ENCODE peak calls at places on chromosomes 6 and 20, in four cellular contexts. One of them, this sample, is unnamed.

GRCh38 chr20:39397646-39398045 is 435.5 kb downstream of the DHX35 start:
- DNase-seq in fibroblast of villous mesenchyme: no peak
- DNase-seq in IMR-90: no peak
- DNase-seq in transverse colon: no peak
- DNase-seq in this sample: no peak

GRCh38 chr6:48403587-48403986 is 292.6 kb upstream of the PTCHD4 start:
- DNase-seq in IMR-90: no peak
- DNase-seq in fibroblast of villous mesenchyme: no peak
- DNase-seq in transverse colon: no peak
- DNase-seq in this sample: no peak

GRCh38 chr20:10427060-10427692 is 6.8 kb downstream of the MKKS start:
- DNase-seq in IMR-90: peak
- DNase-seq in fibroblast of villous mesenchyme: peak
- DNase-seq in transverse colon: peak
- DNase-seq in this sample: no peak

GRCh38 chr6:137530404-137530803 is 36.2 kb upstream of the OLIG3 start:
- DNase-seq in fibroblast of villous mesenchyme: no peak
- DNase-seq in IMR-90: no peak
- DNase-seq in transverse colon: no peak
- DNase-seq in this sample: no peak

GRCh38 chr6:22413681-22414305 is 117.0 kb upstream of the PRL start:
- DNase-seq in IMR-90: peak
- DNase-seq in fibroblast of villous mesenchyme: peak
- DNase-seq in transverse colon: no peak
- DNase-seq in this sample: peak

GRCh38 chr6:37819802-37820712 is 530 bp downstream of the ZFAND3 start:
- DNase-seq in transverse colon: peak
- DNase-seq in IMR-90: peak
- DNase-seq in fibroblast of villous mesenchyme: peak
- DNase-seq in this sample: no peak

GRCh38 chr6:8132130-8132529 is 29.8 kb upstream of the EEF1E1 start:
- DNase-seq in transverse colon: no peak
- DNase-seq in fibroblast of villous mesenchyme: no peak
- DNase-seq in IMR-90: no peak
- DNase-seq in this sample: no peak

GRCh38 chr6:16854986-16855385 is 93.7 kb upstream of the ATXN1 start:
- DNase-seq in IMR-90: peak
- DNase-seq in transverse colon: no peak
- DNase-seq in fibroblast of villous mesenchyme: no peak
- DNase-seq in this sample: no peak

GRCh38 chr6:166027761-166028160 is 139.9 kb downstream of the TBXT start:
- DNase-seq in fibroblast of villous mesenchyme: no peak
- DNase-seq in IMR-90: peak
- DNase-seq in transverse colon: no peak
- DNase-seq in this sample: no peak

GRCh38 chr6:152952045-152952444 is 30.8 kb downstream of the FBXO5 start:
- DNase-seq in IMR-90: peak
- DNase-seq in fibroblast of villous mesenchyme: no peak
- DNase-seq in transverse colon: no peak
- DNase-seq in this sample: no peak

GRCh38 chr6:93139408-93140081 is 279.8 kb downstream of the EPHA7 start:
- DNase-seq in IMR-90: no peak
- DNase-seq in fibroblast of villous mesenchyme: no peak
- DNase-seq in transverse colon: no peak
- DNase-seq in this sample: no peak

GRCh38 chr6:113697642-113698410 is 159.3 kb upstream of the MARCKS start:
- DNase-seq in transverse colon: no peak
- DNase-seq in IMR-90: peak
- DNase-seq in fibroblast of villous mesenchyme: peak
- DNase-seq in this sample: peak

GRCh38 chr6:93419304-93420162 is at the start of gene EPHA7:
- DNase-seq in transverse colon: peak
- DNase-seq in IMR-90: peak
- DNase-seq in fibroblast of villous mesenchyme: peak
- DNase-seq in this sample: no peak

GRCh38 chr6:148509152-148509571 is 166.5 kb downstream of the SASH1 start:
- DNase-seq in IMR-90: peak
- DNase-seq in fibroblast of villous mesenchyme: peak
- DNase-seq in transverse colon: no peak
- DNase-seq in this sample: no peak
- H3K4me3 ChIP-seq in IMR-90: peak
- H3K4me3 ChIP-seq in fibroblast of villous mesenchyme: peak
- H3K4me3 ChIP-seq in transverse colon: peak
- H3K4me3 ChIP-seq in this sample: peak

GRCh38 chr6:128518531-128519131 is 1.8 kb downstream of the PTPRK start:
- DNase-seq in transverse colon: no peak
- DNase-seq in IMR-90: no peak
- DNase-seq in fibroblast of villous mesenchyme: no peak
- DNase-seq in this sample: no peak

GRCh38 chr6:128521302-128521632 is 868 bp upstream of the PTPRK start:
- DNase-seq in IMR-90: no peak
- DNase-seq in transverse colon: no peak
- DNase-seq in fibroblast of villous mesenchyme: peak
- DNase-seq in this sample: no peak

GRCh38 chr6:128520436-128521301 is at the start of gene PTPRK:
- DNase-seq in fibroblast of villous mesenchyme: peak
- DNase-seq in IMR-90: peak
- DNase-seq in transverse colon: peak
- DNase-seq in this sample: no peak

GRCh38 chr6:128519132-128519930 is 1.1 kb downstream of the PTPRK start:
- DNase-seq in fibroblast of villous mesenchyme: peak
- DNase-seq in IMR-90: peak
- DNase-seq in transverse colon: peak
- DNase-seq in this sample: no peak

DNA sequence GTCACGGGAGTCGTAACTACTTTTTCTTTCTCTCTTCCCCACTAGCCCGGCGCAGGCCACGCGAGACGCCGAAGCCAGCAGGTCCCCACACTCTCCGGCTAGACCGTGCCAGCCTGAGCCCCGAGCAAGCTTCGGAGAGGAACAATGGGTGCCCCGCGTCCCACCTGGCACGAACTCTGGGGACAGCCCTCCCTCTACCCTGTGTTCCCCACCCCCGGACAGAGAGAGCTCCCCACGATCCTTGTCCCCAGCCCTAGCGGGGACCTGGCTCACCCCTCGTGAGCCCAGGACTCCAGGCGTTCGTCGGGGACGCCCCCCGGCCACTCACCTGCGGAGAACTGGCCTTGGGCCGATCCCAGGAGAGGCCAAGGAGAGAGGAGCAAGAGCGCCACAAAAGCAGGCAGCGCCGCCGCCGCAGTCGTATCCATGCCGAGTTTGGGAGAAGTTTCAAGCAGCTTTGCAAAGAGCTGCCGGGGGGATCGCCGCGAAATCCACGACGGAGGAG is 416 bp downstream of the PTPRK start:
- DNase-seq in IMR-90: no peak
- DNase-seq in fibroblast of villous mesenchyme: peak
- DNase-seq in transverse colon: peak
- DNase-seq in this sample: no peak
- H3K4me3 ChIP-seq in IMR-90: peak
- H3K4me3 ChIP-seq in fibroblast of villous mesenchyme: peak
- H3K4me3 ChIP-seq in transverse colon: peak
- H3K4me3 ChIP-seq in this sample: peak

DNA sequence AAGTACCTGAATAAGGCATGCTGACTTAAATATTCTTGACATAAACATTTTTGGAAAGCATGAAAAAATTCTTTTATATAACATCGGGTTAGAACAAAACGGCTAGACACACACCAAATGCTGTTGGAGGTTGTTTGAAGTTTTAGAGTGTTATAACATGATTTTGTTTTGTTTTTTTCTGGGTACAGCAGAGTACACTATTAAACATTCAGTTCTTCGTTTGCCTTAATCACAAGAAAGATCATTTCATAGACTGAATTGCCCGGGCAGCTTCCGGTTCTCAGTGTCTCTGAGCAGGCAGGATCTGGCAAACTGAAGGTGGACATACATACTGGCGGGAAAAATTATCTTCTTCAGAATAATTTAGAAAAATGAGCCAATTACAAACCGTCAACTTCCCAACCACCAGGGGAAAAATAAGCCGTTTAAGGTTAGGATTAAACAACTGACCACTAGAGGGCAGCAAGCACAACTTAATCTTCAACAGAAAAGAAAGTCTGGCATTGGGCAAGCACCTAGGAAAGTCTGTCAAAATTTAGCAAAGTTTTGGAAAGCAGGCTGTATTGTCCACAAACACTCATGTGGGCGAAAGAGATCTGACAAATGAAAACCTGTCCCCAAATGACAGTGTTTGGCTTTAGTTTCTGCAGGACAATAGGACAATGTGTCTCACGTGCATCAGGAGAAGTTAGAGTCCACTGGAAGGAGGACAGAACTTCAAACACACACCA is 15.0 kb downstream of the ZNF217 start:
- DNase-seq in IMR-90: peak
- DNase-seq in fibroblast of villous mesenchyme: peak
- DNase-seq in transverse colon: peak
- DNase-seq in this sample: peak
- H3K4me3 ChIP-seq in IMR-90: no peak
- H3K4me3 ChIP-seq in fibroblast of villous mesenchyme: peak
- H3K4me3 ChIP-seq in transverse colon: no peak
- H3K4me3 ChIP-seq in this sample: no peak

GRCh38 chr20:63007472-63007721 is 633 bp upstream of the BHLHE23 start:
- DNase-seq in fibroblast of villous mesenchyme: no peak
- DNase-seq in IMR-90: no peak
- DNase-seq in transverse colon: no peak
- DNase-seq in this sample: no peak

GRCh38 chr20:63005240-63005861 is 1.4 kb downstream of the BHLHE23 start:
- DNase-seq in IMR-90: no peak
- DNase-seq in transverse colon: no peak
- DNase-seq in fibroblast of villous mesenchyme: no peak
- DNase-seq in this sample: no peak

GRCh38 chr20:63006611-63007471 is at the start of gene BHLHE23:
- DNase-seq in IMR-90: no peak
- DNase-seq in transverse colon: no peak
- DNase-seq in fibroblast of villous mesenchyme: no peak
- DNase-seq in this sample: no peak

GRCh38 chr20:63004607-63005211 is 2.1 kb downstream of the BHLHE23 start:
- DNase-seq in transverse colon: no peak
- DNase-seq in fibroblast of villous mesenchyme: no peak
- DNase-seq in IMR-90: no peak
- DNase-seq in this sample: no peak

DNA sequence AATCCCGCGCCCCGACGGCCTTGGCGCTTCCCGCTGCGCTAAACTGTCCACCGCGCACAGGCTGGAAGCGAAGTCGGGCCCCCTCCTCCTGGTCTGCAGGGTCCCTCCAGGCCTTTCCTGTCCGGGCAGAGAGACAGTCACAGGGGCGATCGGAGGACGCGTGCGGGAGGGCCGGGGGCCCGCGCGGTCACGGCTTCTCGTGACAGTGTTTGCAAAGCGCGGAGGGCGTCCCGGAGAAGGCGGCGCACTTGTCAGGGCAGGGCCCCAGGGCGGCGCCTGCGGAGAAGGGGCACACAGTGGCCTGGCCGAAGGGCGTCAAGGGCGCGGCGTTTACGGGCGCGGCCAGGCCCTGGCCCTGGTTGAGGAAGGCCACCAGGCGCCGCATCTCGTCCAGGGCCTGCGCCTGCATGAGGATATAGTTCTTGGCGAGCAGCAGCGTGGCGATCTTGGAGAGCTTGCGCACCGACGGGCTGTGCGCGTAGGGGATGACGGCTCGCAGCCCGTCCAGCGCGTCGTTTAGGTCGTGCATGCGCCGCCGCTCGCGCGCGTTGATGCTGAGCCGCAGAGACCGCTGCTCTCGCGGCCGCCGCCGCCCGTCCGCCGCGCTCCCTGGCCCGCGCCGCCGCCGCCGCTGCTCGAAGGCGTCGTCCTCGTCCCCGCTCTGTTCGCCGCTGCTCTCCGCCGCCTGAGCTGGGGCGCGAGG is 751 bp downstream of the BHLHE23 start:
- DNase-seq in fibroblast of villous mesenchyme: no peak
- DNase-seq in transverse colon: no peak
- DNase-seq in IMR-90: peak
- DNase-seq in this sample: no peak
- H3K4me3 ChIP-seq in fibroblast of villous mesenchyme: no peak
- H3K4me3 ChIP-seq in transverse colon: no peak
- H3K4me3 ChIP-seq in IMR-90: no peak
- H3K4me3 ChIP-seq in this sample: no peak

DNA sequence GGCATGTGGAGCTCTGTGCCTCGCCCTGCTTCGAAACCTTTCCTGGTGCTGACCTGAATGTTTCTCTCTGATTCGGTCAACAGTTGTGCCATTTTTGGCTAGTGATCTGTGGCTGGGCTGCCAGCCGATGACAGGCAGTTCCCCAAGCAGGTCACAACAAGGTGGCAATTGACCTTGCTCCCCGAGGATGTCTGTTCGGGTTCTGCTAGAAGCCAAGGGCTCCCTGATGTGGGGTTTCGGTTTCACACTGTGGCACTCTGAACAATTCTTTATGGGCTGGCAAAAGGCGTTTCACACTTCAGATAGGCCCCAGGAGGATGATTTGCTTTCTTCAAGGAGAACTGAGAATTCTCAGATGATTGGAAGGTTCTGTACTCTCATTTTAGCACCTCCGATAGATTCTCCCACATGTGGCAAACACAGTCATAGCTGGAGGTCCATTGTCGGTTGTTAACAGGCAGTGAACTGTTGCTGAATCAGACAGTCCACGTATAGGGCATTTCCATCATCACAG is 135.6 kb downstream of the SLC24A3 start:
- DNase-seq in transverse colon: no peak
- DNase-seq in IMR-90: no peak
- DNase-seq in fibroblast of villous mesenchyme: no peak
- DNase-seq in this sample: no peak
- H3K4me3 ChIP-seq in transverse colon: no peak
- H3K4me3 ChIP-seq in IMR-90: no peak
- H3K4me3 ChIP-seq in fibroblast of villous mesenchyme: no peak
- H3K4me3 ChIP-seq in this sample: no peak

DNA sequence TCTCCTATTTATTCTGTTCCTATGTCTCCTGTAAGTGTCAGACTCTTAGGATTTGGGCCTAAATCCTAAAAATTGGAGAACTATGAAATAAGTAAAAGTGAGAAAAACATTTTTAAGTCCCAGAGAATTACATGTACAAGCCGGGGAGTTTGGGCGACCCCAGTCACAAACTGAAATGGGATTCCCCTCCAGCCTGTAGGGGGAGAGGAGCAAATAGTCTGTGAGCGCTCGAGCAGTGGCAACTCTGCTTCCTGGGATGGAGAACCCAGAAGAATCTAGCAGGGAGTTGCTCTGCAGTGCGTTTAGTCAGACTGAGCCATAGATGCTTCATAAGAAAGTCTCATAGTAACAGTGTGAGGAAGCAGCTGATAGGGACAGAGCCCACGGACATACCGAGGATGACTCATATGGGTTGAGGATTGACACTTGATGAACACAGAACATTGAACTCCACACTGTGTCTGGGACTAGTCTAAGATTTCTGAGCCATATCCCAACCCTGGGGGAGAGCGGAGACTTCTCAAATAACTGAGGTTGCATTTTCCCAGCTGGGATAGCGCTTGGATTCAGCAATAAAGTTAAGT is 437.2 kb downstream of the BCKDHB start:
- DNase-seq in transverse colon: no peak
- DNase-seq in fibroblast of villous mesenchyme: peak
- DNase-seq in IMR-90: peak
- DNase-seq in this sample: no peak
- H3K4me3 ChIP-seq in transverse colon: no peak
- H3K4me3 ChIP-seq in fibroblast of villous mesenchyme: no peak
- H3K4me3 ChIP-seq in IMR-90: no peak
- H3K4me3 ChIP-seq in this sample: no peak

GRCh38 chr6:52050051-52050405 is 37.4 kb downstream of the PKHD1 start:
- DNase-seq in fibroblast of villous mesenchyme: no peak
- DNase-seq in transverse colon: no peak
- DNase-seq in IMR-90: no peak
- DNase-seq in this sample: no peak
- H3K4me3 ChIP-seq in fibroblast of villous mesenchyme: no peak
- H3K4me3 ChIP-seq in transverse colon: no peak
- H3K4me3 ChIP-seq in IMR-90: no peak
- H3K4me3 ChIP-seq in this sample: no peak